ENCODE peak calls at places on chromosomes 16 and 17, in five cellular contexts. V is H1, M is K562, D is HepG2, X is GM12878. S is an unnamed sample.

GRCh38 chr17:81349397-81350319 is 45.6 kb upstream of the BAHCC1 start:
- DNase-seq in V (no peak), M (peak), D (peak), X (no peak), S (no peak)

GRCh38 chr16:68097088-68097487 is 11.9 kb downstream of the NFATC3 start:
- DNase-seq in V (no peak), M (no peak), D (peak), X (no peak), S (no peak)

GRCh38 chr16:87077750-87078127 is 239.5 kb downstream of the C16orf95 start:
- DNase-seq in V (no peak), M (no peak), D (no peak), X (no peak), S (no peak)

GRCh38 chr16:29734826-29735225 is 11.0 kb downstream of the C16orf54 start:
- DNase-seq in V (no peak), M (no peak), D (no peak), X (no peak), S (no peak)

GRCh38 chr16:73172621-73173312 is 124.8 kb upstream of the ZFHX3 start:
- DNase-seq in V (no peak), M (peak), D (no peak), X (no peak), S (peak)

GRCh38 chr17:43671075-43671692 is 9.5 kb upstream of the MEOX1 start:
- DNase-seq in V (no peak), M (no peak), D (no peak), X (peak), S (no peak)

GRCh38 chr16:2175454-2175853 is 19.9 kb downstream of the TRAF7 start:
- DNase-seq in V (no peak), M (no peak), D (no peak), X (no peak), S (no peak)

GRCh38 chr16:2702438-2702825 is 17.6 kb downstream of the PRSS27 start:
- DNase-seq in V (no peak), M (no peak), D (no peak), X (no peak), S (no peak)

DNA sequence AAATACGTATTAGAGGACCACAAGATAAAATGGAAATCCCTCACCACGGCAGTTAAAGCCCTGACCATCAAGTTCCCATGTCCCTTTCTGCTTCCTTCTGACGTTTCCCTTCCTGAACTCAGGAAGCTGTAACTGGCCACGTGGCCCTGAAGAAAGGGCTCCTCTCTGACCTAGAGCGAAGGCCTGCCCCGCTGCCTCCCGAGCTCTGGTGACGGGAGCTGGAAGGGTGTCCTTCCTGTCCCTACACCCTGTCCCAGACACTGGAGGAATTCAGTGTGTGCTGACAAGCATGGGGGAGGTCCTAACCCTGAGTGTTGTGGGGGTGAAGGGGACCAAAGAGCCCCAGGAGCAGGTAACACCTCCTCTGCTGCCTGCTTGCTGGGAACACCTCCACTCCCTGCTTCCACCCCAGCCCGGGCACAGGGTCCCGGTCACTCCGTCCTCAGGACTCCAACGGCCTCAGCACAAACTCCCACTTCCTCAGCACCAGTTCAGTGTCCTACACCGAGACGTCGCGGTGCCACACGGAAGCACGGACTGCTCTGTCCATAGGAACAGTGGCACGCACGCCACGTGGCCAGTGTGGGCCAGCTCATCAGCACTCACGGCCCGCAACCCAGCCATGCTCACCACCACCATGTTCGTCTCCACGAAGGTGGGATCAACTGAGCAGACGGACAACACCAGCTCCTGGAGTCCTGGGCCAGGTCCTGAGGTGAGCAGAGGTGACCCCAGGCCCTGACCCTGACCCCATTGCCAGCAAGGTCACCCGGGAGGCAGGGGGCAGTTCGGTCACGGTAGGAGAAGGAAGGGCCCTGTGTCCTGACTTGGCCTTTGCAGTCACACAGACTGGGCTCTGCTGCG is 16.9 kb downstream of the TMEM235 start:
- DNase-seq in V (no peak), M (no peak), D (no peak), X (no peak), S (no peak)
- H3K27ac ChIP-seq in V (no peak), M (peak), D (no peak), X (no peak), S (no peak)

GRCh38 chr17:50479522-50480141 is 972 bp downstream of the RSAD1 start:
- DNase-seq in V (peak), M (peak), D (peak), X (peak), S (peak)

GRCh38 chr17:50480142-50480764 is 1.6 kb downstream of the RSAD1 start:
- DNase-seq in V (no peak), M (no peak), D (no peak), X (no peak), S (no peak)

GRCh38 chr17:50478391-50479361 is at the start of gene RSAD1:
- DNase-seq in V (peak), M (peak), D (peak), X (peak), S (peak)

GRCh38 chr17:50476545-50477315 is 1.9 kb upstream of the RSAD1 start:
- DNase-seq in V (no peak), M (no peak), D (peak), X (no peak), S (no peak)

DNA sequence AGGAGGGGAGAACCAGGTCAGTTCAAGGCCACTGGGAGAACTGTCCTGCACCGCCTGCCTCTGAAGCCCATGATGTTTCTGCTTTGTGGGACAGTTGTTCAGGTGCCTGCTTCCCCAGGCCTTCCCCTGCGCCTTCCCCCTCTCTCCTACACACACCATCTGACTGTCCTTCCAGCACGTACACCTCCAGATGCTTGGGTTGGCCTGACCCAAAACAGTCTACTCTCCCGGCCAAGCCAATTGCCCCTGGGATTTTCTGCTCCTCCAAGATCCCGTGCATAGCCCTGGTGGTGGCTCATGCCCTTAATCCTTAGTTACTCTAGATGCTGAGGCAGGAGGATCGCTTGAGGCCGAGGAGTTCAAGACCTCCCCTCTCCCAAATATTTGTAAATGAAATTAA is 684 bp upstream of the RSAD1 start:
- DNase-seq in V (no peak), M (no peak), D (no peak), X (no peak), S (no peak)
- TF ChIP-seq TAF1 in V (no peak), M (no peak), D (no peak), X (no peak), S (no peak)

GRCh38 chr16:85461814-85462404 is 151.2 kb upstream of the GSE1 start:
- DNase-seq in V (no peak), M (peak), D (no peak), X (no peak), S (peak)

GRCh38 chr16:85463228-85463611 is 149.9 kb upstream of the GSE1 start:
- DNase-seq in V (no peak), M (peak), D (no peak), X (no peak), S (no peak)

GRCh38 chr16:85463672-85464071 is 149.4 kb upstream of the GSE1 start:
- DNase-seq in V (no peak), M (no peak), D (no peak), X (no peak), S (no peak)

GRCh38 chr16:85460983-85461813 is 151.9 kb upstream of the GSE1 start:
- DNase-seq in V (no peak), M (peak), D (peak), X (no peak), S (peak)

DNA sequence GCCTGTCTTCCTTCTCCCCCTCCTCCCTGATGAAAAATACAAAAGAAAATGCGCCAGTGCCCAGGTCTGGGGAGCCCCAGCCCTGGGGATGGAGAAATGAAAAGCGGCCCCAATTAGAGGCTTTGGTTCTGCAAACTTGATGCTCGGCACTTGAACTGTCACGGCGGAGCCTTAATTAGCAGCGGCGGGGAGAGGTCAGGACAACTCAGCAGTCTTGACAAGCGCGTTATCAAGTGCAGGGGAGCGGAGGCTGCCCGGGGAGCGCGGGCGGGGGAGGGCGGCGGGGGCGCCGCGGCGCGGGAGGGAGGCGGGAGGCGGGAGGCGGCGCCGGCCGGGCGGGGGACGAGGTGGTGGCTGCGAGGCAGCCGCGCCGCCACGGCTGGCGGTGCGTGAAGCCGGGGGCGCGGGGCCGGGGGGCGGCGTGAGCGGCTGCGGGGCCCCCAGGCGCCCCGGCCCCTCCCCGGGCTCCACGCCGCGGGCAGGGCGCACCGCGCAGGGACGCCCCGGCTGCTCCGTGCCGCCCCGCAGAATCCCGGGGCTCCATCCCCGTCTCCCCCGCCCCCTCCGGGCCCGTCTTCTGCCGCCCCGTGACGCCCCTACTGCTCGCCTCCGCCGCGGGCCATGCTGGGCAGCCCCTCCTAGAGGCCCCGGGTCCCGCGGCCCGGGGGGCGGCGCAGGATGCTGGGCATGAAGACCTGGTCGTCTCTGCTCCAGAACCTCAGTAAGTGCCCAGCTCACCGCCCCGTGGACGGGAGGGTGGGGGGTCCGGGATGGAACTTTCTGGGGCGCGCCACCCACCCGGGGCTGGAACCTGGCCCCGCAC is 150.5 kb upstream of the GSE1 start:
- DNase-seq in V (no peak), M (peak), D (no peak), X (no peak), S (peak)
- H3K27ac ChIP-seq in V (no peak), M (peak), D (no peak), X (no peak), S (peak)

GRCh38 chr16:9126609-9127008 is 35.2 kb downstream of the HAPSTR1 start:
- DNase-seq in V (no peak), M (no peak), D (no peak), X (no peak), S (no peak)
- TF ChIP-seq TAF1 in V (no peak), M (no peak), D (no peak), X (no peak), S (no peak)

DNA sequence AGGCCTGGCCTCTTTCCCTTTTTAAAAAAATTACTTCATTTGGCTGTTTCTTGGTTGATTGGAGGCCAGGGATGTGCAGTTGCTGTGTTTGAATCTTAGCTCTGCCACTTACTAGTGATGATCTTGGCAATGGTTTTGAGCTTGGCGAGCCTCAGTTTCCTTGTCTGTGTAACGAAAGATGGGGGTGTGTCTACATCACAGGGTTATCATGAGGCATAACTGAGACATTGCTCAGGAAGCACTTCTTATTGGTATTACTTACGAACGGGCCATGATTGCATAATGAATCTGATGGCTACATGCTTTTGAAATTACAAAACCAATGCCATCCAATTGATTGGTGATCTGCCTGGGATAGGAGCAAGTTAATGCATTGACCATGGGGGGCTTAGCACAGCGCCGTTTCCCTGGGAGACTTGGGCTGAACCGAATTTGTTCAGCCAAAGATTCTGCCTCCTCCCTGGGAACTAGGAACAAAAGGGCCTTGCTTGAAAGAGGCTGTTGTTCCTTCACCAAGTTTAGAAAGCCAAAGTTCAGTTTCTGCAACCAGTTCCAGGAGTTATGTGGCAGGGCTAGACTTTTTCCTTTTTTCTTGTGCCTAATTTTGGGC is 21.8 kb downstream of the CMIP start:
- DNase-seq in V (no peak), M (no peak), D (no peak), X (no peak), S (no peak)
- H3K27ac ChIP-seq in V (no peak), M (peak), D (peak), X (no peak), S (no peak)

GRCh38 chr17:18250259-18250658 is 8.3 kb downstream of the FLII start:
- DNase-seq in V (no peak), M (no peak), D (no peak), X (no peak), S (no peak)

GRCh38 chr17:18246880-18247612 is 11.5 kb downstream of the FLII start:
- DNase-seq in V (peak), M (peak), D (no peak), X (no peak), S (peak)

GRCh38 chr17:18247613-18248001 is 10.9 kb downstream of the FLII start:
- DNase-seq in V (no peak), M (no peak), D (no peak), X (no peak), S (no peak)

GRCh38 chr17:18248811-18249210 is 9.7 kb downstream of the FLII start:
- DNase-seq in V (no peak), M (no peak), D (no peak), X (no peak), S (no peak)

GRCh38 chr17:18248300-18248731 is 10.2 kb downstream of the FLII start:
- DNase-seq in V (no peak), M (peak), D (peak), X (no peak), S (peak)
- TF ChIP-seq TAF1 in V (no peak), M (no peak), D (no peak), X (no peak), S (no peak)

GRCh38 chr17:63571632-63572310 is 21.5 kb downstream of the DCAF7 start:
- DNase-seq in V (no peak), M (peak), D (peak), X (no peak), S (no peak)
- H3K27ac ChIP-seq in V (no peak), M (peak), D (no peak), X (no peak), S (peak)

GRCh38 chr16:6019490-6019991 is 921.9 kb upstream of the EEF2KMT start:
- DNase-seq in V (no peak), M (no peak), D (no peak), X (no peak), S (peak)

GRCh38 chr16:6016530-6017184 is 919.1 kb upstream of the EEF2KMT start:
- DNase-seq in V (no peak), M (peak), D (peak), X (no peak), S (peak)

GRCh38 chr16:6021544-6021943 is 923.9 kb upstream of the EEF2KMT start:
- DNase-seq in V (no peak), M (no peak), D (no peak), X (no peak), S (no peak)

GRCh38 chr16:6020162-6020980 is 922.8 kb upstream of the EEF2KMT start:
- DNase-seq in V (no peak), M (no peak), D (no peak), X (no peak), S (peak)

DNA sequence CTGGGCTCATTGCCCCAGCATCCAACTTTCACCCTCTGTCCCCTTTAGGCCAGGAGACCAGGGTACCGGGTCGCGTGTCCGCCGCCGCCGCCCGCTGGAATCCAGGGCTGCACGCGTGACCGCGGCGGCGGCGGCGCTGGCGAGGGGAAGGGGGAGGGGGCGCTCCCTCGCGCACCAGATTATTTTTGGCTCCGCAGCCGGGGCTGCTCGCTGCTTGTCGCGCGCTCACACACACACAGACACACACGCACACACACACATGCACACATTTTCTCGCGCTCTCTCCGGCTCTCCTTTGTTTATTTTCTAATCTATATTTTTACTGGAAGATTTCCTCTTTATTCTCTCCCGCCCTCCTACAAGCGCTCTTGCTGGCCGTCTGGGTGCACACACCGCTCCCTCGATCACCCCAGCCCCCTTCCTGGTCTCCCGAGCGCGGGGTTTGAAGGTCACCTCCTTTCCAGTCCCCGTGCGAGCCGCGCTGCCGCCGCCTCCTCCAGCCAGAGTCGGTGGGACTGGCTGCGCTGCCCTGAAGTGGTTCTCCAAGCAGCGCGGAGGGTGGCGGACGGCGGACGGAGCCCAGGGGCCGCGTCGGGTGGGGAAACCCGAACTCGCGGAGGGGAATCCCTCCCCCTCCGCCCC is 921.4 kb upstream of the EEF2KMT start:
- DNase-seq in V (no peak), M (no peak), D (no peak), X (no peak), S (peak)
- TF ChIP-seq TAF1 in V (no peak), M (no peak), D (no peak), X (no peak), S (no peak)

DNA sequence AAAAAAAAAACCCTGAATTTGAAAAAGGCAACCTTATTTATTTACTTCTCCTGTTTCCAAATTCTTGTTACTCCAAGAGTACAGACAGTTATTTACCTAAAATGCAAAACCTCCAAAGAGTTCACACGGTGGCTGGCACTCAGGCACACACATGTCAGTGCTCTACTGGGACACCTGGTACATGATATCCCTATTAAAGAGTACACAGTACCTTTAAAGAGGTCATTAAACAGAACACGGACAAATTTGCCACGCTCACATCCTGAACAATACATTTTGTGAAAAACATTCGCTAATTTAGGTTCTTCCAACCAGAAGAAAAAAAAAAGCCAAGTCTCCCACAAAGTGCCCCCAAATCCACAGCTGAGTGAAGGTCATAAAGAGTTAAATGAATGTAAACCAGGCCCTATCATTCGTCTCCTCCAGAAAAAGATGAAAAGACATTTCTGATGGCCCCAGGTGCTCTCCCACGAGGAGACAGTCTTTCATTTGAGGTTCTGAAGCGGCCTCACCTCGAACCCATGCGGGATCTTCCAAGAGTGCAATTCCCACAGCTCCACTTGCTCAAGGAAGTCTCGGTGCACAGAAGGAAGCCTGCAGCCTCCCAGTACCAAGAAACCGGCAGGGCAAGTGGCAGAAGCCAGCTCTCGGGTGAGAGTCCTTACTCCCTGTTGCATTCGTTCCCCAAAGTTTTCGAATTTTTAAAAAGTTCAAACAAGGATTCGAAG is 993 bp downstream of the ERN1 start:
- DNase-seq in V (no peak), M (no peak), D (no peak), X (no peak), S (no peak)
- H3K27ac ChIP-seq in V (no peak), M (peak), D (peak), X (peak), S (peak)